ENCODE peak calls at places on chromosomes 7 and 10, in six cellular contexts. G is A549, U is GM12878, Z is HepG2, N is K562, V is upper lobe of left lung. C is an unnamed sample.
A peak's percentile ranks its signal among the peaks of the same experiment; 100 is the strongest.

GRCh38 chr10:44233561-44234470 is 151.1 kb downstream of the CXCL12 start:
- ATAC-seq in G (no peak), U (no peak), Z (no peak), N (peak; percentile 83), V (no peak), C (no peak)

GRCh38 chr10:72355214-72355555 is 466 bp upstream of the DNAJB12 start:
- ATAC-seq in G (no peak), U (peak; percentile 39), Z (no peak), N (no peak), V (no peak), C (no peak)

GRCh38 chr10:123103944-123104343 is 31.8 kb upstream of the HMX3 start:
- ATAC-seq in G (no peak), U (no peak), Z (no peak), N (no peak), V (no peak), C (no peak)

GRCh38 chr10:103276941-103277712 is at the start of gene INA:
- ATAC-seq in G (peak; percentile 72), U (no peak), Z (peak; percentile 68), N (no peak), V (no peak), C (no peak)

GRCh38 chr7:18866359-18867036 is 250.9 kb downstream of the TWIST1 start:
- ATAC-seq in G (peak; percentile 76), U (peak; percentile 91), Z (no peak), N (no peak), V (peak; percentile 97), C (peak; percentile 93)

GRCh38 chr10:91077549-91078017 is 142.9 kb upstream of the PCGF5 start:
- ATAC-seq in G (no peak), U (no peak), Z (no peak), N (no peak), V (no peak), C (no peak)

GRCh38 chr10:4154317-4154716 is 369.3 kb upstream of the KLF6 start:
- ATAC-seq in G (no peak), U (no peak), Z (no peak), N (no peak), V (no peak), C (no peak)

GRCh38 chr10:63618552-63618951 is 97.4 kb downstream of the REEP3 start:
- ATAC-seq in G (no peak), U (no peak), Z (no peak), N (no peak), V (no peak), C (no peak)

GRCh38 chr7:26329520-26330269 is 38.0 kb downstream of the SNX10 start:
- ATAC-seq in G (no peak), U (peak; percentile 90), Z (no peak), N (peak; percentile 84), V (peak; percentile 83), C (no peak)

GRCh38 chr7:101031082-101031481 is 11.2 kb downstream of the MUC17 start:
- ATAC-seq in G (no peak), U (no peak), Z (no peak), N (peak; percentile 34), V (no peak), C (no peak)

GRCh38 chr10:132465889-132466519 is 69.0 kb downstream of the PWWP2B start:
- ATAC-seq in G (no peak), U (no peak), Z (no peak), N (no peak), V (no peak), C (no peak)

GRCh38 chr10:132467464-132468149 is 70.0 kb upstream of the INPP5A start:
- ATAC-seq in G (no peak), U (no peak), Z (no peak), N (peak; percentile 28), V (no peak), C (no peak)

GRCh38 chr10:132465193-132465888 is 68.3 kb downstream of the PWWP2B start:
- ATAC-seq in G (no peak), U (no peak), Z (no peak), N (no peak), V (no peak), C (no peak)

GRCh38 chr10:132468201-132468600 is 69.4 kb upstream of the INPP5A start:
- ATAC-seq in G (no peak), U (no peak), Z (no peak), N (no peak), V (no peak), C (no peak)

GRCh38 chr10:132466520-132467463 is 69.8 kb downstream of the PWWP2B start:
- ATAC-seq in G (no peak), U (no peak), Z (no peak), N (no peak), V (no peak), C (no peak)
- H3K4me1 ChIP-seq in G (peaks cover 1% of the 10 kb centered on the region), U (no peaks in the 10 kb centered on the region), Z (peaks cover 17% of the 10 kb centered on the region), N (peaks cover 44% of the 10 kb centered on the region), V (peaks cover 37% of the 10 kb centered on the region), C (peaks cover 95% of the 10 kb centered on the region)

GRCh38 chr10:21495686-21496284 is 29.7 kb downstream of the SKIDA1 start:
- ATAC-seq in G (peak; percentile 81), U (peak; percentile 89), Z (peak; percentile 83), N (peak; percentile 86), V (peak; percentile 94), C (peak; percentile 84)
- TF ChIP-seq EP300 in G (no peak), U (no peak), Z (peak; percentile 93), N (peak; percentile 67), V (no peak), C (no peak)

GRCh38 chr7:50657341-50657873 is 92.2 kb upstream of the DDC start:
- ATAC-seq in G (no peak), U (no peak), Z (no peak), N (no peak), V (peak; percentile 70), C (peak; percentile 81)
- H3K4me1 ChIP-seq in G (no peaks in the 10 kb centered on the region), U (peaks cover 28% of the 10 kb centered on the region), Z (no peaks in the 10 kb centered on the region), N (peaks cover 4% of the 10 kb centered on the region), V (peaks cover 90% of the 10 kb centered on the region), C (peaks cover 86% of the 10 kb centered on the region)

GRCh38 chr7:129646369-129647021 is 35.0 kb downstream of the NRF1 start:
- ATAC-seq in G (peak; percentile 24), U (no peak), Z (no peak), N (no peak), V (no peak), C (no peak)
- TF ChIP-seq EP300 in G (no peak), U (no peak), Z (no peak), N (no peak), V (no peak), C (no peak)

DNA sequence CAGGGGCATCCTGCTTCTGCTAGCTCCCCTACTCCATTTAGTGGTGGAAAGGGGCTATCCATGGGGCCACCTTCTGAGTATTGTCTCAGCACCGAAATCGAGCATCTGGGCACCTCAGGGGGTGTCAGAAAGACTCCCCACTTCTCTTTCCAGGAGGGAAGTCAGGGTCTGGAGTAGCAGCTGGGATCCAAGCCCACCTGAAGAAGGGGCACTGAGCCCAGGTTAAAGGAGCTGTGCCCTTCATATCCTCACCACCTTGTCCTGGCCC is 2.6 kb downstream of the FLNC start:
- ATAC-seq in G (no peak), U (no peak), Z (no peak), N (no peak), V (no peak), C (no peak)
- H3K4me1 ChIP-seq in G (peaks cover 45% of the 10 kb centered on the region), U (peaks cover 8% of the 10 kb centered on the region), Z (peaks cover 28% of the 10 kb centered on the region), N (peaks cover 74% of the 10 kb centered on the region), V (peaks cover 45% of the 10 kb centered on the region), C (peaks cover 96% of the 10 kb centered on the region)

GRCh38 chr10:18145652-18146051 is 5.4 kb downstream of the CACNB2 start:
- ATAC-seq in G (no peak), U (no peak), Z (no peak), N (no peak), V (peak; percentile 28), C (peak; percentile 77)
- TF ChIP-seq EP300 in G (no peak), U (no peak), Z (no peak), N (no peak), V (no peak), C (no peak)